ENCODE peak calls at places on chromosomes 13 and 19, in four cellular contexts. Q is stomach, K is IMR-90, C is Peyer's patch. I is an unnamed sample.

GRCh38 chr13:99353836-99354235 is 46.6 kb upstream of the GPR183 start:
- DNase-seq in Q (no peak), K (peak; percentile 46), C (no peak), I (no peak)

GRCh38 chr13:45859682-45860081 is 8.1 kb upstream of the SIAH3 start:
- DNase-seq in Q (no peak), K (no peak), C (no peak), I (no peak)

GRCh38 chr13:103876571-103876970 is 810.4 kb upstream of the SLC10A2 start:
- DNase-seq in Q (no peak), K (peak; percentile 1), C (no peak), I (no peak)

GRCh38 chr13:30738526-30738925 is 3.2 kb downstream of the ALOX5AP start:
- DNase-seq in Q (no peak), K (no peak), C (no peak), I (no peak)

GRCh38 chr13:24042710-24043440 is 117.6 kb upstream of the SPATA13 start:
- DNase-seq in Q (no peak), K (peak; percentile 63), C (no peak), I (no peak)

GRCh38 chr19:952680-953500 is 27.1 kb downstream of the ARID3A start:
- DNase-seq in Q (no peak), K (no peak), C (peak; percentile 73), I (no peak)

GRCh38 chr19:45952691-45953505 is 20.8 kb downstream of the NOVA2 start:
- DNase-seq in Q (peak; percentile 35), K (peak; percentile 42), C (no peak), I (no peak)

GRCh38 chr19:19134687-19135158 is 3.6 kb downstream of the TMEM161A start:
- DNase-seq in Q (peak; percentile 55), K (no peak), C (no peak), I (no peak)

GRCh38 chr19:474126-475078 is 13.6 kb upstream of the SHC2 start:
- DNase-seq in Q (no peak), K (no peak), C (no peak), I (no peak)

GRCh38 chr19:7442423-7442822 is 46.4 kb downstream of the PEX11G start:
- DNase-seq in Q (no peak), K (no peak), C (no peak), I (no peak)

GRCh38 chr13:47117268-47117667 is 220.4 kb upstream of the HTR2A start:
- DNase-seq in Q (no peak), K (peak; percentile 89), C (no peak), I (no peak)

GRCh38 chr13:75485286-75486062 is 3.5 kb upstream of the TBC1D4 start:
- DNase-seq in Q (no peak), K (peak; percentile 61), C (no peak), I (no peak)

GRCh38 chr13:40916207-40916998 is 102.7 kb downstream of the ELF1 start:
- DNase-seq in Q (no peak), K (peak; percentile 21), C (no peak), I (no peak)

GRCh38 chr13:99028890-99029289 is 51.0 kb upstream of the DOCK9 start:
- DNase-seq in Q (no peak), K (no peak), C (no peak), I (no peak)

GRCh38 chr13:91356919-91357612 is 9.6 kb downstream of the MIR17HG start:
- DNase-seq in Q (no peak), K (no peak), C (no peak), I (no peak)

GRCh38 chr13:31073859-31074718 is 87.6 kb downstream of the HSPH1 start:
- DNase-seq in Q (no peak), K (peak; percentile 69), C (no peak), I (peak; percentile 52)

GRCh38 chr19:45187421-45188100 is 9.0 kb downstream of the BLOC1S3 start:
- DNase-seq in Q (no peak), K (no peak), C (no peak), I (no peak)

GRCh38 chr13:98937911-98938381 is 39.9 kb downstream of the DOCK9 start:
- DNase-seq in Q (no peak), K (peak; percentile 12), C (no peak), I (no peak)

GRCh38 chr13:113584870-113585671 is 518 bp downstream of the TFDP1 start:
- DNase-seq in Q (peak; percentile 24), K (no peak), C (peak; percentile 57), I (peak; percentile 25)

GRCh38 chr13:105997436-105998232 is 537.8 kb downstream of the EFNB2 start:
- DNase-seq in Q (no peak), K (no peak), C (no peak), I (no peak)

GRCh38 chr13:52969373-52969772 is 59.2 kb upstream of the OLFM4 start:
- DNase-seq in Q (no peak), K (no peak), C (no peak), I (no peak)

GRCh38 chr19:1847684-1848398 is 442 bp downstream of the REXO1 start:
- DNase-seq in Q (no peak), K (peak; percentile 40), C (no peak), I (no peak)

GRCh38 chr13:48551329-48551728 is 18.4 kb upstream of the RCBTB2 start:
- DNase-seq in Q (no peak), K (no peak), C (no peak), I (no peak)

DNA sequence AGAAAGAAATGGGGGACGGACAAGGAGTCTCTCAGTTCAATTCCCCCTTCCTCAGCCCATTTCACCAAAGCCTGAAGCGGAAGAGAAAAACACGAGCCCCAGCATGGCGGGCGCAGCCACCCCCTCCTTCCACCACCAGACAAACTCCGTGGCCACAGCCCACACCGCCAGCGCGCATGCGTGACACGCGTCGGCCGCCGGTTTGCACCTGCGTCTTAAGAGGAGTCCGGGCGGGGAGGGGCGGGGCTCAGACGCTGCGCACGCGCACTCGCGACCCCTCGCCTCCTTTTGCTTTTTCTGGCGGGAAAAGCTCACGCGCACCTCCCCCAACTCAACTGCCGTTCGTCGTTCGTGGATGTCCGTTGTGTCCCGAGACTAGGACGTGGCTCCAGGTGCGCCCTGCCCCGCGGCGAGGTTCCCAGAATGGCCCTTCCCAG is at the start of gene KASH5:
- DNase-seq in Q (peak; percentile 83), K (peak; percentile 8), C (peak; percentile 82), I (no peak)
- TF ChIP-seq POLR2A in Q (no peak), K (no peak), C (no peak), I (no peak)

DNA sequence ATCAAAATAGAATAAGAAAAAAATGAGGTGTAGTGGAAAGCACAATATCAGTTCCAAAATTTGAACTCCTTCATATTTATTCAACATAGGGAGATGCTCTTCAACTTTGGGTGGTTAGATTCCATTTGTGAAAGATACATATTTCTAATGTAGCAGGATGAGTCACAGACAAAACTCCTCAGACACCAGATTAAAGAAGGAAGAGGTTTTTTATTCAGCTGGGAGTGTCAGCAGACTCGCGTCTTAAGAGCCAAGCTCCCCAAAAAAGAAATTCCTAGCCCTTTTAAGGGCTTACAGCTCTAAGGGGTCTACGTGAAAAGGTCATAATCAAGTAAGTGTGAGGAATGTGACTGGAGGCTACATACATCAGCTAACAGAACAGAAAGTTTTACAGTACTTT is 6.8 kb upstream of the ZNF765 start:
- DNase-seq in Q (no peak), K (peak; percentile 39), C (no peak), I (no peak)
- H3K4me1 ChIP-seq in Q (no peaks in the 10 kb centered on the region), K (no peaks in the 10 kb centered on the region), C (no peaks in the 10 kb centered on the region), I (no peaks in the 10 kb centered on the region)

DNA sequence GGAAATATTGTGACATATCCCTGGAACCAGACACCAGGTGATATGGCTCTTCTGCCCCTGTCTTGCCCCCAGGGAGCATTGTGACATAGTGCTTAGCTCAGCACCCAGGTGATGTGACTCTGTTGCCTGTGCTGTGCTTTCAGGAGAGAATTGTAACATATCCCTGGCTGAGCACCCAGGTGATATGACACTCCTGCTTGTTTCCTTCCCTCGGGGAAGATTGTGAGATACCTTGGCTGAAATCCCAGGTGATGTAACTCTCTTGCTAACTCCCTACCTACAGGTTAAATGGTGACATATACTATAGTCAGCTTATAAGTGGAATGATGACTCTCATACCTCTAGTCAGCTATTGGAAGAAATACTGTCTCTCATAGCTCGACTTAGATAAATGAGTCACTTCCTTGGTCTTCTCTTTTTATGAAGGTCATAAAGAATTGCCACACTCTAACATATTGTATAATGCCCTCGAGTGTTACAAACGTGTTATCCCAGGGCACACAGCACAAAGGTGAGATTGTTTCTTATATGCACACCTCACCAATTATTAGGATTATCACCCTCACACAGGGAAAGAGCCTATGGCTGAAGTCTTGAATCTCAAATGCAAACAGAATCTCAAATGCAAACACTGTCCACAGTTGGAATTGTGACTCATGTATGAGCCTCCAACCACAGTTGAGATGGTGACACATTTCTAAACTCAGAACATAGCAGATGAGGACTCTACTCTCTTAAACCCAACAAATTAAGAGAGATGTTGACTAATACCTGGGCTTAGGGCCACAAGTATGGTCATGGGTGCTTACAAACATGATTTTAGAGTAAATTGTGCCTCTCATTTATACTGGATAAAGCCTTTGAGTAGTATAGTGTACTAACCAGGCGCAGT is 32.7 kb upstream of the ZNF254 start:
- DNase-seq in Q (no peak), K (peak; percentile 95), C (no peak), I (no peak)
- H3K27ac ChIP-seq in Q (no peak overlapping the region), K (no peak overlapping the region), C (peak overlapping the region; percentile 37), I (no peak overlapping the region)

DNA sequence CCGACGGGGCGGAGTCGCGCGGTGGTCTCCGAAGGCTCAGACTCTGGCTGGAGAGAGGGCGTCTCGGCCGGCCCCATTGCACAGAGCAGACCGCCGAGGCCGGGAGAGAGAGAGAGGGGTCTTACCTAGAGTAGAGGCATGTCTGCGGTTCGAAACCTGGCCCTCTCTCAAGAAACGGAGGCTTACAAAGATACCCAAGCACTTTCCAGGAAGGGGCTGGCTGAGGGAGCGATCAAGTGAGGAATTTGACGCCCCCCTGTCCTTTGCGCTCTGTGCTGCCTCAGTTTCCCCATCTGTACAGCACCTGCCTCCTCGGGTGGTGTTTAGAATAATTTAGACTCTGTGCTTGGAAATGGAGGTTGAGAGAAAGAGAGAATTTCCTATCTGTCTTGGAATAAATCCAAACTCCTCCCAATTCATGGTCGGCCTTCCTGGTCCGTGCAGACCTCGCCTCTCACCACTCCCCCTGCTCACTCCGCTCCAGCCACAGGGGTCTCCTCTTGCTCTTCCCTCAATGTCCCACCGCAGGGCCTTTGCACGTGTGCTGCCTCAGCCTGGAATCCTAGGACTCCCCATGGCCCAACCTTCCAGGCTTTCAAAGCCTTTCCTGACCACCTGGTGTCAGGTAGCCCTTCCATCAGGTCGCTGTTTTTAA is 659 bp upstream of the ISOC2 start:
- DNase-seq in Q (no peak), K (peak; percentile 33), C (no peak), I (no peak)
- TF ChIP-seq POLR2A in Q (no peak), K (no peak), C (peak; percentile 54), I (no peak)